ENCODE peak calls at places on chromosomes 4 and X, in nine cellular contexts. T is epithelial cell of esophagus, V is hepatocyte, Q is PC-3, E is endothelial cell, I is heart right ventricle, H is cardiac muscle cell, K is lower lobe of right lung, G is fibroblast of villous mesenchyme. F is an unnamed sample.

GRCh38 chrX:139795196-139795595 is 87.2 kb upstream of the MCF2 start:
- DNase-seq in Q (no peak), G (no peak), K (no peak), T (no peak), V (no peak), E (no peak), I (no peak), H (no peak), F (no peak)

GRCh38 chr4:68175562-68176155 is 46.0 kb upstream of the TMPRSS11F start:
- DNase-seq in Q (peak; percentile 86), E (peak; percentile 61), G (peak; percentile 65), T (peak; percentile 74), H (peak; percentile 72), I (peak; percentile 16), K (no peak), V (peak; percentile 82), F (peak; percentile 65)

GRCh38 chrX:131703646-131704045 is 159.8 kb downstream of the OR13H1 start:
- DNase-seq in T (no peak), G (peak; percentile 57), Q (no peak), V (peak; percentile 13), H (no peak), K (no peak), I (no peak), E (no peak), F (no peak)

GRCh38 chrX:101803451-101803850 is 128.4 kb downstream of the ZMAT1 start:
- DNase-seq in E (no peak), G (peak; percentile 2), H (peak; percentile 16), Q (peak; percentile 44), V (peak; percentile 17), T (peak; percentile 4), K (no peak), I (no peak), F (peak; percentile 13)

GRCh38 chr4:175035907-175036306 is 117.7 kb downstream of the ADAM29 start:
- DNase-seq in E (no peak), K (no peak), T (no peak), V (no peak), H (no peak), Q (peak; percentile 66), G (peak; percentile 72), I (no peak), F (no peak)

GRCh38 chr4:157223446-157223845 is 2.9 kb downstream of the GRIA2 start:
- DNase-seq in E (no peak), I (no peak), Q (no peak), T (no peak), V (no peak), H (no peak), K (no peak), G (no peak), F (no peak)

GRCh38 chr4:5133201-5133600 is 81.9 kb downstream of the STK32B start:
- DNase-seq in V (no peak), E (no peak), I (no peak), T (no peak), G (no peak), K (no peak), Q (peak; percentile 16), H (no peak), F (no peak)

GRCh38 chrX:16212436-16212835 is 45.2 kb downstream of the MAGEB17 start:
- DNase-seq in I (peak; percentile 2), K (no peak), E (peak; percentile 9), Q (peak; percentile 42), H (peak; percentile 36), T (peak; percentile 1), V (peak; percentile 13), G (peak; percentile 31), F (no peak)

GRCh38 chr4:142727152-142727551 is 118.9 kb downstream of the INPP4B start:
- DNase-seq in G (no peak), T (no peak), Q (no peak), E (no peak), I (no peak), H (no peak), V (no peak), K (no peak), F (no peak)

GRCh38 chrX:68462653-68463052 is 29.4 kb upstream of the OPHN1 start:
- DNase-seq in T (peak; percentile 24), G (peak; percentile 36), E (peak; percentile 22), H (peak; percentile 64), Q (peak; percentile 57), K (no peak), V (peak; percentile 19), I (peak; percentile 47), F (peak; percentile 21)

GRCh38 chr4:165634766-165635165 is 238.3 kb upstream of the TLL1 start:
- DNase-seq in Q (no peak), G (no peak), K (no peak), T (no peak), H (no peak), I (no peak), E (no peak), V (no peak), F (no peak)

GRCh38 chr4:165461176-165461835 is 82.5 kb downstream of the CPE start:
- DNase-seq in V (peak; percentile 17), Q (no peak), G (peak; percentile 33), I (peak; percentile 16), K (no peak), T (peak; percentile 48), H (peak; percentile 89), E (no peak), F (peak; percentile 18)

GRCh38 chr4:38157592-38157991 is 197.4 kb downstream of the PTTG2 start:
- DNase-seq in T (peak; percentile 80), I (peak; percentile 38), Q (no peak), E (no peak), H (no peak), G (no peak), K (no peak), V (peak; percentile 66), F (peak; percentile 63)

DNA sequence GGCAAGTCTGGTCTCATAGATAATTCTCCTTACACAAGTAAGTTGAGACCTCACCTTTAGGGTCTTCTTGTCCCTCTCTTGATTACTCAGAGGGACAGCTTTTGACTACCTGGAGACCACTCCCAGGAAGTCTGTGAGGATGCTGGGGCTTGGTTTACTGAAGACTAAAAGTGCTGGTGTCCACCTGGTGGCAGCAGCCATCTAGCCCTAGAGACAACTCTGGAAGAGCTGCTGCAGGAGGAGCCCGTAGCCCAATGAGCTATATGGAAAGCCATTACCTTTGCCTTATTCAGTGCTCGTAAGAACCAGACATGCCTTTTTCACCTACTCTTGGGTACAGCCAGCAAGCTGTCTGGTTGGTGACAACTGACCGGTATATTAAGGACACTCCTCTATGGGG is 7.3 kb downstream of the FGFBP2 start:
- DNase-seq in V (no peak), T (peak; percentile 61), E (no peak), G (peak; percentile 17), K (no peak), I (no peak), Q (peak; percentile 49), H (peak; percentile 18), F (peak; percentile 45)
- TF ChIP-seq CTCF in V (no peak), T (peak; percentile 58), E (no peak), G (peak; percentile 37), K (no peak), I (no peak), Q (peak; percentile 42), H (no peak), F (peak; percentile 55)

GRCh38 chrX:2627272-2627867 is 63.7 kb upstream of the CD99 start:
- DNase-seq in H (peak; percentile 55), Q (peak; percentile 55), I (no peak), V (peak; percentile 52), T (peak; percentile 52), E (no peak), K (no peak), G (peak; percentile 55), F (peak; percentile 45)
- TF ChIP-seq CTCF in H (peak; percentile 55), Q (peak; percentile 73), I (peak; percentile 21), V (peak; percentile 54), T (peak; percentile 65), E (peak; percentile 29), K (peak; percentile 51), G (peak; percentile 63), F (peak; percentile 59)

GRCh38 chr4:83548151-83548905 is 12.4 kb downstream of the GPAT3 start:
- DNase-seq in E (no peak), Q (peak; percentile 98), I (peak; percentile 61), G (peak; percentile 91), T (peak; percentile 99), H (peak; percentile 93), K (peak; percentile 83), V (peak; percentile 49), F (peak; percentile 100)
- TF ChIP-seq CTCF in E (no peak), Q (no peak), I (no peak), G (no peak), T (no peak), H (no peak), K (no peak), V (no peak), F (no peak)

GRCh38 chr4:20074450-20074849 is 177.3 kb upstream of the SLIT2 start:
- DNase-seq in K (no peak), Q (peak; percentile 4), G (peak; percentile 26), T (no peak), V (peak; percentile 7), I (no peak), H (peak; percentile 41), E (no peak), F (no peak)
- TF ChIP-seq CTCF in K (no peak), Q (no peak), G (no peak), T (no peak), V (no peak), I (no peak), H (no peak), E (no peak), F (no peak)

DNA sequence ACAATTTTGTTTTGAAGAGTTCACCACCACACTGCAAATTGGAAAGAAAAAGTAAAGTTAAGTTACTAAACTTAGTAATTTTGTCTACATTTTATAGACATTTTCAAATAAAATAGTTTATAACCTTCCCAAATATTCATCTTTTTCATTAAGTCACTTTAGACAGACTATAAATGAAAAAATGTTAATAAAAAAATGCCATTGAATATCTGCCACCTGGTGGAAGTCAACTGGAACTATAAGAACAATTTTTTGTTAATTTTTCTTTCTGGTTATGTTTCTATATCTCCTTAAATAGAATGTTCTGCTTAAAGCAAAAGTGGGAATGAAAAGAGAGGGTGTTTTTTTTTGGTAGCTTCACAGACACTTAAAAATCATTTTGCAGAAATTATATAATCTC is 534.4 kb upstream of the PCDH10 start:
- DNase-seq in I (no peak), E (no peak), G (peak; percentile 4), Q (no peak), V (no peak), T (peak; percentile 9), K (no peak), H (peak; percentile 22), F (peak; percentile 4)
- TF ChIP-seq CTCF in I (no peak), E (peak; percentile 85), G (peak; percentile 41), Q (peak; percentile 50), V (peak; percentile 68), T (peak; percentile 38), K (no peak), H (peak; percentile 38), F (no peak)